ENCODE peak calls at places on chromosomes 12 and 14, in ten cellular contexts. W is AG09319, D is right atrium auricular region, O is thyroid gland, U is ovary, F is GM23338, T is cardiac fibroblast, R is astrocyte of the cerebellum, H is vagina, M is AG10803. Z is an unnamed sample.

GRCh38 chr12:116145451-116145850 is 132.0 kb downstream of the MED13L start:
- DNase-seq in W (no peak), D (no peak), O (no peak), U (no peak), F (no peak), T (no peak), R (no peak), H (no peak), M (no peak), Z (no peak)

GRCh38 chr12:112676526-112676925 is 115.0 kb upstream of the RPH3A start:
- DNase-seq in W (no peak), D (no peak), O (no peak), U (no peak), F (peak), T (no peak), R (no peak), H (no peak), M (no peak), Z (peak)

GRCh38 chr12:113875681-113876080 is 90.4 kb downstream of the RBM19 start:
- DNase-seq in W (no peak), D (no peak), O (no peak), U (no peak), F (no peak), T (peak), R (no peak), H (no peak), M (no peak), Z (no peak)

GRCh38 chr14:64423987-64424386 is 35.8 kb downstream of the MTHFD1 start:
- DNase-seq in W (no peak), D (no peak), O (no peak), U (no peak), F (no peak), T (peak), R (peak), H (no peak), M (no peak), Z (no peak)

GRCh38 chr14:92317511-92317910 is 5.5 kb upstream of the SLC24A4 start:
- DNase-seq in W (no peak), D (no peak), O (no peak), U (no peak), F (no peak), T (no peak), R (no peak), H (no peak), M (peak), Z (no peak)

GRCh38 chr14:90698379-90698869 is 117.8 kb downstream of the TTC7B start:
- DNase-seq in W (no peak), D (peak), O (peak), U (peak), F (no peak), T (peak), R (peak), H (no peak), M (peak), Z (peak)

GRCh38 chr12:11863988-11864387 is 206.8 kb upstream of the BCL2L14 start:
- DNase-seq in W (no peak), D (no peak), O (no peak), U (no peak), F (no peak), T (peak), R (no peak), H (no peak), M (peak), Z (no peak)

GRCh38 chr12:52606581-52607241 is 5.4 kb upstream of the KRT72 start:
- DNase-seq in W (no peak), D (peak), O (no peak), U (no peak), F (no peak), T (no peak), R (no peak), H (peak), M (no peak), Z (no peak)

GRCh38 chr14:69921052-69921451 is 41.8 kb downstream of the SMOC1 start:
- DNase-seq in W (no peak), D (no peak), O (no peak), U (no peak), F (no peak), T (peak), R (peak), H (no peak), M (peak), Z (no peak)

GRCh38 chr14:80213602-80214001 is 2.3 kb upstream of the DIO2 start:
- DNase-seq in W (peak), D (no peak), O (peak), U (no peak), F (peak), T (peak), R (no peak), H (no peak), M (peak), Z (peak)

GRCh38 chr14:63672417-63673180 is 30.9 kb upstream of the WDR89 start:
- DNase-seq in W (peak), D (no peak), O (no peak), U (no peak), F (no peak), T (no peak), R (peak), H (no peak), M (peak), Z (no peak)

GRCh38 chr12:74890237-74890599 is 319.4 kb downstream of the KCNC2 start:
- DNase-seq in W (peak), D (no peak), O (no peak), U (no peak), F (peak), T (peak), R (peak), H (no peak), M (peak), Z (no peak)

GRCh38 chr12:30415777-30416176 is 279.9 kb downstream of the IPO8 start:
- DNase-seq in W (no peak), D (no peak), O (no peak), U (no peak), F (no peak), T (no peak), R (no peak), H (no peak), M (no peak), Z (no peak)

GRCh38 chr12:10497602-10498001 is 8.1 kb upstream of the EIF2S3B start:
- DNase-seq in W (no peak), D (no peak), O (no peak), U (no peak), F (no peak), T (peak), R (peak), H (no peak), M (no peak), Z (no peak)

GRCh38 chr14:80636071-80636470 is 305.5 kb downstream of the CEP128 start:
- DNase-seq in W (no peak), D (no peak), O (no peak), U (no peak), F (peak), T (peak), R (no peak), H (no peak), M (peak), Z (no peak)

DNA sequence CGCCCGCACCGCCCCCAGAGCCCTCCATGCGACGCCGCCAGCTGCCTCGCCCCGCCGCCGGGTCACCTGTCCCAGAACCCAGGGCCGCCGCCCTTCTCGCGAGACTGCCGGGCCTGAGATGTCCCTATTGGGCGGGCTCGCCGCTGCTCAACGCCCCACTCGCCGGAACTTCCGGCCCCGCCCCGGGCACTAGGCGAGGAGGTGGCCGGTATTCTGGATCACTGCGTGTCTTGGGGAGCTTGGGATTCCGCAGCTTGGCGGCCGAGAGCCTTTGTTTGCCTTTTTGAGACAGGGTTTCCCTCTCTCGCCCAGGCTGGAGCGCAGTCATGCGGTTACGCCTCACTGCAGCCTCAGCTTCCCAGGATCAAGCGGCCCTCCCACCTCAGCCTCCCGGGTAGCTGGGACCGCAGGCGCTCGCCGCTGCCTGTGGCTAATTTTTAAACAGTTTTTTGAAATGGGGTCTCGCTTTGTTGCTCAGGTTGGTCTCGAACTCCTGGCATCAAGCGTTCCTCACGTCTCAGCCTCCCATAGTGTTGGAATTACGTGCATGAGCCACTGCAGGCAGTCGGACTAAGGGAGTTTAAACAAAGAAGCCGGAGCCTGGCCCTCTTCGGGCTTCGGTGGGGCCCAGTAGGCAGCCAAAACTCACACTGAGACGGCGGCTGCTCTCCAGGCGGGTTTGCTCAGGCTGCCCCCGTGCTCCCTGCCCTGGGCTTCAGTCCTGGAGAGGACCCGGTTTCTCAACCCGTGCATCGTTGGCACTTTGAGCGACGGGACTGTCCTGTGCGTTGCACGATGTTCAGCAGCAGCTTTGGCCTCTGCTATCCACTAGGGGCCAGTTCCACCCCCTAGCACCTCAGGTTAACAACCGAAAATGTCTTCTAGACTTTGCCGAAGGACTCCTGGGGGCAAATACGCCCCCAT is at the start of gene SLC15A4:
- DNase-seq in W (peak), D (peak), O (peak), U (peak), F (peak), T (peak), R (peak), H (peak), M (peak), Z (peak)
- TF ChIP-seq CTCF in W (no peak), D (no peak), O (no peak), U (no peak), F (no peak), T (peak), R (peak), H (no peak), M (peak), Z (no peak)

GRCh38 chr12:48923117-48923516 is 2.2 kb downstream of the FKBP11 start:
- DNase-seq in W (no peak), D (no peak), O (no peak), U (no peak), F (no peak), T (no peak), R (no peak), H (no peak), M (no peak), Z (no peak)

GRCh38 chr12:48925218-48925871 is at the start of gene FKBP11:
- DNase-seq in W (no peak), D (peak), O (peak), U (peak), F (peak), T (peak), R (no peak), H (no peak), M (peak), Z (peak)

GRCh38 chr12:48927261-48927660 is 2.0 kb upstream of the FKBP11 start:
- DNase-seq in W (peak), D (no peak), O (no peak), U (no peak), F (no peak), T (peak), R (no peak), H (no peak), M (no peak), Z (no peak)

GRCh38 chr12:48929551-48929950 is 4.3 kb upstream of the FKBP11 start:
- DNase-seq in W (no peak), D (no peak), O (no peak), U (no peak), F (no peak), T (no peak), R (no peak), H (no peak), M (no peak), Z (no peak)

DNA sequence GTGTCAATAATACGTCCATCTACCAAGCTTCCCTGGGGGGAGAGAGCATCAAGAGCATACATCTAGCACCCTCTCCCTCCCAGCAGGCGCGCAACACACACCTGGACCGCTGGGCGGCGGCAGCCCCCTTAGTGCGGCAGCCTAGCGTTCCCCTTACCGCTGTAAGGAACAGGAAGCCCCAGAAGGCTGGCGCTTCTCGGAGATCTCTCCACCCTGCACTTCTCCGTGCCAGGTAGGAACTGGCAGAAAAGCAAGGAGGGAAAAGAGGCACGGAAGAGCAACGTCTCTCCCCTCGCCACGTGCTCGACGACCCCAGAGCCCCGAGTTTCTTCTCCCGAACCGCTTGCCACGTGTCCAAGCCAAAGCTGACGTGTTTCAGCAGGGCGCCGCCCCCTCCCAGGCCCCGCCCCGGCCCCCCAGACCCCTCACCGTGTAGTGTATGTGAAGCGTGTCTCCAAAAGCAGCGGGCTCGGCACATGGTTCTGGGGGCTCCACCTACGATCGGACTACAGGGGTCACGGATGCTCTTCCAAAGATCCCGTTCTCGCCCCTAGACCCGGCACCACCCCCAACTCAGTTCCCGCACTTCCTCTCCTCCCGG is 575 bp downstream of the FKBP11 start:
- DNase-seq in W (no peak), D (no peak), O (peak), U (peak), F (peak), T (peak), R (no peak), H (no peak), M (peak), Z (peak)
- TF ChIP-seq CTCF in W (peak), D (peak), O (peak), U (no peak), F (peak), T (peak), R (peak), H (peak), M (peak), Z (peak)

DNA sequence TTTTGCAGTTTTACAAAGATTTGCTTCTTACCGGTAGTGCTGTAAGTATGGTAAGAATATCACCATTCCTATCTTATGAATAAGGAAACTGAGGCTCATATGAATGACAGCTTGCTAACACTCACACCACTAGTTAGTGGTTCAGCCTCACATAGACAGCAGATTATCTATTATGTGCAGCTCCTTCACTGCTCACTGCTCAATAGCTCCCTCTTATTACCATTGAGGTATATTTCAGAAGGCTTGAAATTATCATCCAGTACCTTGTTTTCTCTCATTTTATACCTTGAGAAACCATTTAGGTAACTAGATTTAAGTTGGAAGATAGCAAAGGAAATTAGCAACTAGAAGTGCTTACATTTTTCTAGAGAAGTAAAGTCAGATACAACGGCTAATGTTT is 15.5 kb downstream of the RIC8B start:
- DNase-seq in W (no peak), D (no peak), O (no peak), U (no peak), F (no peak), T (no peak), R (no peak), H (no peak), M (no peak), Z (no peak)
- TF ChIP-seq CTCF in W (no peak), D (no peak), O (no peak), U (no peak), F (peak), T (peak), R (no peak), H (no peak), M (no peak), Z (no peak)

GRCh38 chr12:105099355-105099754 is 8.2 kb upstream of the WASHC4 start:
- DNase-seq in W (no peak), D (no peak), O (no peak), U (no peak), F (no peak), T (no peak), R (no peak), H (no peak), M (no peak), Z (no peak)

GRCh38 chr12:105100207-105100985 is 7.1 kb upstream of the WASHC4 start:
- DNase-seq in W (no peak), D (no peak), O (no peak), U (no peak), F (no peak), T (peak), R (no peak), H (no peak), M (peak), Z (no peak)

GRCh38 chr12:105104762-105105161 is 2.8 kb upstream of the WASHC4 start:
- DNase-seq in W (no peak), D (no peak), O (no peak), U (no peak), F (no peak), T (no peak), R (no peak), H (no peak), M (no peak), Z (no peak)

GRCh38 chr12:105102673-105103072 is 4.9 kb upstream of the WASHC4 start:
- DNase-seq in W (no peak), D (no peak), O (no peak), U (no peak), F (no peak), T (no peak), R (no peak), H (no peak), M (no peak), Z (no peak)

GRCh38 chr12:105100998-105101397 is 6.5 kb upstream of the WASHC4 start:
- DNase-seq in W (no peak), D (no peak), O (no peak), U (no peak), F (no peak), T (peak), R (no peak), H (no peak), M (peak), Z (no peak)
- TF ChIP-seq CTCF in W (peak), D (no peak), O (no peak), U (no peak), F (no peak), T (no peak), R (no peak), H (no peak), M (no peak), Z (no peak)

GRCh38 chr12:42588981-42589464 is 523 bp downstream of the PRICKLE1 start:
- DNase-seq in W (no peak), D (no peak), O (peak), U (peak), F (peak), T (peak), R (no peak), H (no peak), M (no peak), Z (peak)

GRCh38 chr12:42588308-42588836 is 1.2 kb downstream of the PRICKLE1 start:
- DNase-seq in W (no peak), D (no peak), O (no peak), U (no peak), F (no peak), T (no peak), R (no peak), H (no peak), M (no peak), Z (no peak)

GRCh38 chr12:42589465-42590323 is at the start of gene PRICKLE1:
- DNase-seq in W (no peak), D (no peak), O (peak), U (peak), F (peak), T (peak), R (peak), H (no peak), M (peak), Z (peak)

GRCh38 chr12:42587564-42588307 is 1.8 kb downstream of the PRICKLE1 start:
- DNase-seq in W (no peak), D (no peak), O (no peak), U (no peak), F (no peak), T (no peak), R (no peak), H (no peak), M (no peak), Z (peak)

DNA sequence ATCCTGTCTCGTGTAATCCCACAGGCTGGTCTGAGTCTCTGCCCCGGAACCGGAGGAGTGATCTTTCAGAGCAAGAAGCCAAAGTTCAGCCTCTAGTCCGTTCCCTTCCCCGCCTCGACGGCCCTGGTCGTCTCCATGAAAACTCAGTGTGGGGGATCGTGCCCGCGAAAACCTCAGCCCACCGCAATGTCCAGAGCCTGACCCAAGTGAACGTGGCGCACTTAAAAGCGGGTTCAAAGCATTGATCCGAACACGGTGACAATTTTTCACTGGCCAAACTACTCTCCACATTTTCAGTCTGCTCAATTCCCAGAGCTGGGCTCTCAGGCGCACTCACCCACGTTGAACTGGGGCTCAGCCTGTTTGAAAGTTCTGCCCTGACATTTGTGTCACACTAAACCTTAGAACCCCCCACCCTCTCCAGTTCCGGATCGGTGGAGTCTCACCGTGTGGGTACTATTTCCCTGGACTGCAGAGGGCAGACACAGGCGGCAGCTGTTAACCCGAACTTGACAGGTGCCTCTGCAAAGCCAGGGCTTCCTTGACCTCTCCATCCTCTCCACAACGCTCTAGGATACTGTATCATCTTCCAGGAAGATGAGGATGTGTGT is 883 bp upstream of the PRICKLE1 start:
- DNase-seq in W (no peak), D (peak), O (peak), U (peak), F (peak), T (no peak), R (no peak), H (no peak), M (no peak), Z (peak)
- TF ChIP-seq CTCF in W (no peak), D (peak), O (no peak), U (no peak), F (peak), T (peak), R (no peak), H (no peak), M (no peak), Z (no peak)

GRCh38 chr12:57027805-57028153 is 11.4 kb upstream of the TAC3 start:
- DNase-seq in W (no peak), D (no peak), O (no peak), U (no peak), F (no peak), T (no peak), R (no peak), H (no peak), M (no peak), Z (no peak)
- TF ChIP-seq CTCF in W (no peak), D (no peak), O (no peak), U (no peak), F (no peak), T (no peak), R (no peak), H (no peak), M (no peak), Z (no peak)